ENCODE peak calls at places on chromosome 20, in ten cellular contexts. B, C, V, N, O, G, Y, S, E and H are unnamed samples.
A peak's percentile ranks its signal among the peaks of the same experiment; 100 is the strongest.

GRCh38 chr20:8621021-8621420 is 447.9 kb upstream of the PLCB4 start:
- DNase-seq in C (no peak), O (no peak), E (no peak), S (no peak), G (no peak), N (no peak), V (no peak), B (no peak), Y (no peak), H (no peak)

GRCh38 chr20:58004146-58004545 is 224.3 kb downstream of the ANKRD60 start:
- DNase-seq in Y (no peak), G (no peak), N (no peak), O (no peak), S (no peak), C (no peak), E (no peak), V (no peak), B (no peak), H (no peak)

GRCh38 chr20:31764641-31765305 is 25.7 kb downstream of the TPX2 start:
- DNase-seq in V (no peak), C (no peak), N (no peak), O (no peak), G (peak; percentile 61), Y (peak; percentile 75), E (no peak), B (no peak), S (no peak), H (no peak)

GRCh38 chr20:33899106-33899505 is 88.0 kb downstream of the CHMP4B start:
- DNase-seq in G (no peak), V (no peak), O (no peak), C (no peak), N (no peak), E (no peak), Y (no peak), B (no peak), S (no peak), H (no peak)

GRCh38 chr20:38354227-38354626 is 7.9 kb downstream of the LBP start:
- DNase-seq in V (no peak), G (no peak), Y (no peak), O (no peak), E (no peak), N (no peak), S (no peak), C (no peak), B (no peak), H (no peak)

GRCh38 chr20:17698419-17698818 is 1.3 kb upstream of the BANF2 start:
- DNase-seq in S (no peak), B (no peak), C (no peak), V (no peak), G (no peak), O (no peak), Y (no peak), E (no peak), N (no peak), H (no peak)

GRCh38 chr20:48892049-48892470 is 29.5 kb upstream of the ARFGEF2 start:
- DNase-seq in Y (no peak), O (no peak), V (no peak), C (no peak), G (no peak), S (no peak), B (no peak), E (no peak), N (no peak), H (no peak)

GRCh38 chr20:36255445-36255844 is 19.2 kb downstream of the AAR2 start:
- DNase-seq in S (no peak), Y (no peak), E (no peak), V (no peak), O (no peak), C (no peak), G (no peak), B (no peak), N (no peak), H (no peak)

GRCh38 chr20:57614490-57615471 is 5.4 kb downstream of the ZBP1 start:
- DNase-seq in B (no peak), Y (no peak), O (no peak), C (no peak), G (no peak), S (no peak), N (no peak), V (no peak), E (no peak), H (no peak)

GRCh38 chr20:44973053-44973452 is 6.7 kb downstream of the STK4 start:
- DNase-seq in E (no peak), S (no peak), O (no peak), G (no peak), V (no peak), N (no peak), C (no peak), Y (no peak), B (no peak), H (no peak)